ENCODE peak calls at places on chromosomes 7 and 10, in eight cellular contexts. One of them, this sample, is unnamed. For H3K4me1, the result is how much of the 10 kb centered on the place peaks cover.

GRCh38 chr7:79008786-79009185 is 444.7 kb downstream of the MAGI2 start:
- DNase-seq in GM23338: no peak
- DNase-seq in colonic mucosa: no peak
- DNase-seq in H9: no peak
- DNase-seq in esophagus squamous epithelium: no peak
- DNase-seq in A549: no peak
- DNase-seq in adrenal gland: no peak
- DNase-seq in uterus: no peak
- DNase-seq in this sample: no peak

GRCh38 chr10:132255489-132256344 is 52.0 kb downstream of the STK32C start:
- DNase-seq in GM23338: no peak
- DNase-seq in uterus: no peak
- DNase-seq in esophagus squamous epithelium: no peak
- DNase-seq in colonic mucosa: no peak
- DNase-seq in A549: no peak
- DNase-seq in adrenal gland: no peak
- DNase-seq in H9: no peak
- DNase-seq in this sample: no peak

GRCh38 chr7:43838201-43838659 is 31.1 kb downstream of the MRPS24 start:
- DNase-seq in GM23338: no peak
- DNase-seq in esophagus squamous epithelium: no peak
- DNase-seq in uterus: no peak
- DNase-seq in adrenal gland: no peak
- DNase-seq in H9: no peak
- DNase-seq in A549: no peak
- DNase-seq in colonic mucosa: no peak
- DNase-seq in this sample: no peak

GRCh38 chr10:104331208-104331838 is 6.9 kb downstream of the ITPRIP start:
- DNase-seq in A549: no peak
- DNase-seq in GM23338: peak
- DNase-seq in colonic mucosa: no peak
- DNase-seq in uterus: no peak
- DNase-seq in esophagus squamous epithelium: no peak
- DNase-seq in H9: peak
- DNase-seq in adrenal gland: no peak
- DNase-seq in this sample: no peak

GRCh38 chr10:71911296-71911954 is 52.8 kb upstream of the CHST3 start:
- DNase-seq in esophagus squamous epithelium: no peak
- DNase-seq in H9: no peak
- DNase-seq in GM23338: no peak
- DNase-seq in adrenal gland: no peak
- DNase-seq in A549: no peak
- DNase-seq in uterus: no peak
- DNase-seq in colonic mucosa: no peak
- DNase-seq in this sample: no peak

GRCh38 chr7:5484921-5485320 is 61.3 kb upstream of the TNRC18 start:
- DNase-seq in A549: no peak
- DNase-seq in GM23338: no peak
- DNase-seq in uterus: no peak
- DNase-seq in H9: no peak
- DNase-seq in colonic mucosa: no peak
- DNase-seq in esophagus squamous epithelium: no peak
- DNase-seq in adrenal gland: no peak
- DNase-seq in this sample: no peak

GRCh38 chr10:3516626-3517255 is 268.3 kb downstream of the KLF6 start:
- DNase-seq in A549: no peak
- DNase-seq in colonic mucosa: no peak
- DNase-seq in uterus: no peak
- DNase-seq in esophagus squamous epithelium: no peak
- DNase-seq in GM23338: no peak
- DNase-seq in H9: no peak
- DNase-seq in adrenal gland: no peak
- DNase-seq in this sample: no peak

GRCh38 chr7:42745357-42746022 is 166.4 kb downstream of the C7orf25 start:
- DNase-seq in esophagus squamous epithelium: no peak
- DNase-seq in colonic mucosa: peak
- DNase-seq in A549: peak
- DNase-seq in GM23338: peak
- DNase-seq in adrenal gland: peak
- DNase-seq in H9: peak
- DNase-seq in uterus: peak
- DNase-seq in this sample: no peak

GRCh38 chr7:140078392-140078791 is 15.6 kb upstream of the PARP12 start:
- DNase-seq in colonic mucosa: no peak
- DNase-seq in A549: no peak
- DNase-seq in H9: peak
- DNase-seq in uterus: no peak
- DNase-seq in esophagus squamous epithelium: no peak
- DNase-seq in GM23338: peak
- DNase-seq in adrenal gland: no peak
- DNase-seq in this sample: no peak

GRCh38 chr10:29618341-29619171 is 16.2 kb downstream of the SVIL start:
- DNase-seq in adrenal gland: peak
- DNase-seq in colonic mucosa: peak
- DNase-seq in GM23338: peak
- DNase-seq in H9: no peak
- DNase-seq in A549: peak
- DNase-seq in esophagus squamous epithelium: no peak
- DNase-seq in uterus: peak
- DNase-seq in this sample: peak

GRCh38 chr10:32121648-32122047 is 65.4 kb upstream of the KIF5B start:
- DNase-seq in H9: no peak
- DNase-seq in GM23338: no peak
- DNase-seq in colonic mucosa: no peak
- DNase-seq in uterus: no peak
- DNase-seq in A549: no peak
- DNase-seq in esophagus squamous epithelium: no peak
- DNase-seq in adrenal gland: no peak
- DNase-seq in this sample: no peak

GRCh38 chr7:141649865-141650499 is 52.0 kb downstream of the DENND11 start:
- DNase-seq in A549: peak
- DNase-seq in esophagus squamous epithelium: no peak
- DNase-seq in H9: peak
- DNase-seq in colonic mucosa: peak
- DNase-seq in uterus: peak
- DNase-seq in adrenal gland: peak
- DNase-seq in GM23338: peak
- DNase-seq in this sample: peak

GRCh38 chr10:17119845-17120244 is 9.8 kb downstream of the CUBN start:
- DNase-seq in GM23338: no peak
- DNase-seq in H9: no peak
- DNase-seq in adrenal gland: no peak
- DNase-seq in esophagus squamous epithelium: no peak
- DNase-seq in A549: no peak
- DNase-seq in uterus: no peak
- DNase-seq in colonic mucosa: no peak
- DNase-seq in this sample: no peak

GRCh38 chr10:126117196-126117595 is 220.8 kb downstream of the FANK1 start:
- DNase-seq in adrenal gland: no peak
- DNase-seq in esophagus squamous epithelium: no peak
- DNase-seq in GM23338: no peak
- DNase-seq in uterus: no peak
- DNase-seq in colonic mucosa: peak
- DNase-seq in H9: no peak
- DNase-seq in A549: no peak
- DNase-seq in this sample: no peak

GRCh38 chr10:101319241-101319915 is 34.6 kb upstream of the BTRC start:
- DNase-seq in colonic mucosa: no peak
- DNase-seq in H9: peak
- DNase-seq in uterus: no peak
- DNase-seq in GM23338: peak
- DNase-seq in esophagus squamous epithelium: no peak
- DNase-seq in A549: no peak
- DNase-seq in adrenal gland: peak
- DNase-seq in this sample: no peak

GRCh38 chr10:96661632-96662031 is 58.7 kb downstream of the PIK3AP1 start:
- DNase-seq in adrenal gland: no peak
- DNase-seq in colonic mucosa: no peak
- DNase-seq in A549: no peak
- DNase-seq in uterus: no peak
- DNase-seq in H9: no peak
- DNase-seq in GM23338: no peak
- DNase-seq in esophagus squamous epithelium: no peak
- DNase-seq in this sample: no peak

GRCh38 chr7:79199961-79200360 is 253.5 kb downstream of the MAGI2 start:
- DNase-seq in adrenal gland: no peak
- DNase-seq in GM23338: no peak
- DNase-seq in uterus: no peak
- DNase-seq in esophagus squamous epithelium: no peak
- DNase-seq in A549: no peak
- DNase-seq in H9: no peak
- DNase-seq in colonic mucosa: no peak
- DNase-seq in this sample: no peak

GRCh38 chr10:86958831-86959736 is 685 bp downstream of the SNCG start:
- DNase-seq in colonic mucosa: peak
- DNase-seq in A549: peak
- DNase-seq in H9: peak
- DNase-seq in esophagus squamous epithelium: no peak
- DNase-seq in GM23338: no peak
- DNase-seq in uterus: peak
- DNase-seq in adrenal gland: peak
- DNase-seq in this sample: no peak

GRCh38 chr10:77902159-77902558 is 24.4 kb downstream of the DLG5 start:
- DNase-seq in esophagus squamous epithelium: no peak
- DNase-seq in uterus: no peak
- DNase-seq in colonic mucosa: peak
- DNase-seq in A549: no peak
- DNase-seq in adrenal gland: no peak
- DNase-seq in H9: no peak
- DNase-seq in GM23338: no peak
- DNase-seq in this sample: no peak
- H3K4me1 ChIP-seq in esophagus squamous epithelium: half or more
- H3K4me1 ChIP-seq in uterus: under half
- H3K4me1 ChIP-seq in colonic mucosa: under half
- H3K4me1 ChIP-seq in A549: under half
- H3K4me1 ChIP-seq in adrenal gland: under half
- H3K4me1 ChIP-seq in H9: under half
- H3K4me1 ChIP-seq in GM23338: under half
- H3K4me1 ChIP-seq in this sample: under half

DNA sequence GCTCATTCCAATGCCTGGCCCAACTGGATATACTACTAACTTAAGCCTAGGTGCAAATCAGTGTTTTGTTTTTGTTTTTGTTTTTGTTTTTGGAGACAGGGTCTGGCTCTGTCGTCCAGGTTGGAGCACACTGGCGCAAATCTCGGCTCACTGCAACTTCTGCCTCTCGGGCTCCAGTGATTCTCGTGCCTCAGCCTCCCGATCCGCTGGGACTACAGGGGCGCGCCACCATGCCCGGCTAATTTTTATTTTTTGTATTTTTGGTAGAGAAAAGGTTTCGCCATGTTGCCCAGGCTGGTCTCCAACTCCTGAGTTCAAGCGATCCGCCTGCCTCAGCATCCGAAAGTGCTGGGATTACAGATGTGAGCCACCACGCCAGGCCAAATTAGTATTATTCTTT is 1.6 kb downstream of the PPP3CB start:
- DNase-seq in A549: no peak
- DNase-seq in uterus: no peak
- DNase-seq in esophagus squamous epithelium: no peak
- DNase-seq in GM23338: no peak
- DNase-seq in adrenal gland: no peak
- DNase-seq in H9: no peak
- DNase-seq in colonic mucosa: no peak
- DNase-seq in this sample: no peak
- H3K27ac ChIP-seq in A549: no peak
- H3K27ac ChIP-seq in uterus: no peak
- H3K27ac ChIP-seq in esophagus squamous epithelium: peak
- H3K27ac ChIP-seq in GM23338: no peak
- H3K27ac ChIP-seq in adrenal gland: no peak
- H3K27ac ChIP-seq in H9: no peak
- H3K27ac ChIP-seq in colonic mucosa: no peak
- H3K27ac ChIP-seq in this sample: no peak

DNA sequence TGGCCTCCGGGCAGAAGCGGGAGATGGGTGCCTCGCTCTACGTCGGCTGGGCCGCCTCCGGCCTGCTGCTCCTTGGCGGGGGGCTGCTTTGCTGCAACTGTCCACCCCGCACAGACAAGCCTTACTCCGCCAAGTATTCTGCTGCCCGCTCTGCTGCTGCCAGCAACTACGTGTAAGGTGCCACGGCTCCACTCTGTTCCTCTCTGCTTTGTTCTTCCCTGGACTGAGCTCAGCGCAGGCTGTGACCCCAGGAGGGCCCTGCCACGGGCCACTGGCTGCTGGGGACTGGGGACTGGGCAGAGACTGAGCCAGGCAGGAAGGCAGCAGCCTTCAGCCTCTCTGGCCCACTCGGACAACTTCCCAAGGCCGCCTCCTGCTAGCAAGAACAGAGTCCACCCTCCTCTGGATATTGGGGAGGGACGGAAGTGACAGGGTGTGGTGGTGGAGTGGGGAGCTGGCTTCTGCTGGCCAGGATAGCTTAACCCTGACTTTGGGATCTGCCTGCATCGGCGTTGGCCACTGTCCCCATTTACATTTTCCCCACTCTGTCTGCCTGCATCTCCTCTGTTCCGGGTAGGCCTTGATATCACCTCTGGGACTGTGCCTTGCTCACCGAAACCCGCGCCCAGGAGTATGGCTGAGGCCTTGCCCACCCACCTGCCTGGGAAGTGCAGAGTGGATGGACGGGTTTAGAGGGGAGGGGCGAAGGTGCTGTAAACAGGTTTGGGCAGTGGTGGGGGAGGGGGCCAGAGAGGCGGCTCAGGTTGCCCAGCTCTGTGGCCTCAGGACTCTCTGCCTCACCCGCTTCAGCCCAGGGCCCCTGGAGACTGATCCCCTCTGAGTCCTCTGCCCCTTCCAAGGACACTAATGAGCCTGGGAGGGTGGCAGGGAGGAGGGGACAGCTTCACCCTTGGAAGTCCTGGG is 1.1 kb downstream of the CLDN4 start:
- DNase-seq in esophagus squamous epithelium: no peak
- DNase-seq in A549: no peak
- DNase-seq in adrenal gland: peak
- DNase-seq in uterus: no peak
- DNase-seq in colonic mucosa: peak
- DNase-seq in H9: peak
- DNase-seq in GM23338: peak
- DNase-seq in this sample: peak
- TF ChIP-seq CTCF in esophagus squamous epithelium: no peak
- TF ChIP-seq CTCF in A549: no peak
- TF ChIP-seq CTCF in adrenal gland: no peak
- TF ChIP-seq CTCF in uterus: no peak
- TF ChIP-seq CTCF in colonic mucosa: no peak
- TF ChIP-seq CTCF in H9: no peak
- TF ChIP-seq CTCF in GM23338: no peak
- TF ChIP-seq CTCF in this sample: no peak

GRCh38 chr7:158321056-158321700 is 266.4 kb downstream of the PTPRN2 start:
- DNase-seq in GM23338: no peak
- DNase-seq in adrenal gland: no peak
- DNase-seq in esophagus squamous epithelium: no peak
- DNase-seq in colonic mucosa: no peak
- DNase-seq in H9: peak
- DNase-seq in uterus: no peak
- DNase-seq in A549: no peak
- DNase-seq in this sample: no peak
- H3K4me1 ChIP-seq in GM23338: under half
- H3K4me1 ChIP-seq in adrenal gland: under half
- H3K4me1 ChIP-seq in esophagus squamous epithelium: under half
- H3K4me1 ChIP-seq in colonic mucosa: under half
- H3K4me1 ChIP-seq in H9: under half
- H3K4me1 ChIP-seq in uterus: under half
- H3K4me1 ChIP-seq in A549: under half
- H3K4me1 ChIP-seq in this sample: under half

GRCh38 chr10:114791768-114792167 is 29.8 kb upstream of the FHIP2A start:
- DNase-seq in esophagus squamous epithelium: no peak
- DNase-seq in colonic mucosa: no peak
- DNase-seq in A549: no peak
- DNase-seq in H9: no peak
- DNase-seq in uterus: no peak
- DNase-seq in GM23338: no peak
- DNase-seq in adrenal gland: no peak
- DNase-seq in this sample: no peak
- H3K27ac ChIP-seq in esophagus squamous epithelium: no peak
- H3K27ac ChIP-seq in colonic mucosa: no peak
- H3K27ac ChIP-seq in A549: no peak
- H3K27ac ChIP-seq in H9: no peak
- H3K27ac ChIP-seq in uterus: no peak
- H3K27ac ChIP-seq in GM23338: no peak
- H3K27ac ChIP-seq in adrenal gland: no peak
- H3K27ac ChIP-seq in this sample: no peak

This sample was measured in lung.